ENCODE peak calls at places on chromosomes 11 and 22, in four cellular contexts. P is HepG2, Z is GM12878, L is H1. N is an unnamed sample.

GRCh38 chr11:71453911-71454304 is 905 bp downstream of the NADSYN1 start:
- DNase-seq in Z (no peak), P (no peak), L (no peak), N (no peak)

GRCh38 chr11:13761712-13762111 is 93.2 kb downstream of the FAR1 start:
- DNase-seq in Z (no peak), L (no peak), P (no peak), N (no peak)

GRCh38 chr11:59901306-59901705 is 22.7 kb downstream of the OOSP3 start:
- DNase-seq in P (no peak), Z (no peak), L (no peak), N (no peak)

GRCh38 chr11:88420165-88420781 is 82.7 kb upstream of the CTSC start:
- DNase-seq in P (no peak), Z (no peak), L (no peak), N (no peak)

GRCh38 chr11:96102664-96103068 is 178.8 kb upstream of the MTMR2 start:
- DNase-seq in P (no peak), L (no peak), Z (no peak), N (no peak)

GRCh38 chr11:75428301-75428724 is 4.7 kb downstream of the KLHL35 start:
- DNase-seq in P (peak), L (no peak), Z (no peak), N (no peak)

GRCh38 chr22:47163876-47164513 is 401.5 kb downstream of the TBC1D22A start:
- DNase-seq in L (no peak), Z (no peak), P (no peak), N (no peak)

GRCh38 chr11:115502636-115503082 is 1.6 kb downstream of the CADM1 start:
- DNase-seq in Z (no peak), P (peak), L (no peak), N (no peak)

GRCh38 chr11:107301886-107302285 is 155.7 kb downstream of the CWF19L2 start:
- DNase-seq in L (no peak), P (no peak), Z (no peak), N (no peak)

GRCh38 chr11:10309163-10310093 is 4.6 kb downstream of the ADM start:
- DNase-seq in L (no peak), Z (no peak), P (peak), N (no peak)

GRCh38 chr11:35671396-35672127 is 9.0 kb downstream of the TRIM44 start:
- DNase-seq in L (no peak), Z (no peak), P (no peak), N (no peak)

GRCh38 chr11:101862410-101863233 is 52.2 kb upstream of the CEP126 start:
- DNase-seq in P (peak), Z (no peak), L (no peak), N (peak)

GRCh38 chr11:73114110-73114834 is 27.8 kb downstream of the FCHSD2 start:
- DNase-seq in Z (no peak), P (no peak), L (no peak), N (no peak)

GRCh38 chr11:125275905-125276634 is 111.5 kb downstream of the PKNOX2 start:
- DNase-seq in L (no peak), Z (no peak), P (no peak), N (no peak)

GRCh38 chr11:130640526-130640925 is 192.1 kb downstream of the ADAMTS15 start:
- DNase-seq in L (no peak), P (no peak), Z (no peak), N (no peak)

GRCh38 chr11:115959098-115959497 is 454.9 kb upstream of the CADM1 start:
- DNase-seq in L (no peak), Z (no peak), P (peak), N (no peak)

GRCh38 chr11:72613977-72614376 is 60.2 kb downstream of the PDE2A start:
- DNase-seq in L (no peak), Z (peak), P (no peak), N (no peak)

GRCh38 chr11:124812876-124813275 is 12.7 kb upstream of the MSANTD2 start:
- DNase-seq in Z (no peak), P (no peak), L (no peak), N (no peak)

GRCh38 chr11:10731064-10731680 is 19.9 kb upstream of the CTR9 start:
- DNase-seq in L (no peak), P (no peak), Z (no peak), N (no peak)

GRCh38 chr11:118222437-118222836 is 2.4 kb downstream of the JAML start:
- DNase-seq in Z (no peak), L (no peak), P (no peak), N (no peak)

GRCh38 chr11:118223992-118224391 is 819 bp downstream of the JAML start:
- DNase-seq in P (no peak), Z (no peak), L (no peak), N (no peak)

GRCh38 chr11:118221419-118221818 is 3.4 kb downstream of the JAML start:
- DNase-seq in P (no peak), Z (no peak), L (no peak), N (no peak)

GRCh38 chr11:118224512-118225180 is at the start of gene JAML:
- DNase-seq in P (no peak), Z (no peak), L (no peak), N (no peak)

GRCh38 chr11:118223576-118223975 is 1.2 kb downstream of the JAML start:
- DNase-seq in Z (no peak), L (no peak), P (no peak), N (no peak)
- H3K4me3 ChIP-seq in Z (no peak), L (no peak), P (no peak), N (no peak)

DNA sequence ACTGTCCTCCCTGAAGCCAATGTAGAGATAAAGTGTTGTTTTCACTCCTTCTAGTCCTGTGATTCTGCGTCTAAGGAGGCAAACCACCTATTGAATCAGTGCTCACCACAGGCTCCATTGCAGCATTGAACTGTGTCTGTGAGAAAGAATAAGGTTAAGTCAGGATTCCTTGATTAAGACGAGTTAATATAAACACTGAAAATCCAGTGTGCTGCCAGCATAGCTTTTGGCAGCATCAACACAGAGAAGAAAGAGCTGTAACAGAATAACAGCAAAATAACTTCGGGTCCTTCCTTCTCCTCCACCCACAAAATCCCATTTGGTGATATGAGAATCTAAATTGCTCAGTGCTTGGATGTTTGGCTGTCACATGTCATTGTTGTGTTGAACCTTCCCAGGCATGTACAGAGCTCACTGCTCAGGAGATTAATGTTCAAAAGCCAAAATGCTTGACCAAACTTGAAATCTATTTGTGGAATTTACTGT is 185.2 kb upstream of the DDI1 start:
- DNase-seq in P (no peak), Z (no peak), L (no peak), N (no peak)
- TF ChIP-seq SUZ12 in P (no peak), Z (no peak), L (no peak), N (no peak)

GRCh38 chr11:77019976-77020591 is 14.1 kb upstream of the B3GNT6 start:
- DNase-seq in L (no peak), P (peak), Z (no peak), N (no peak)
- H3K9ac ChIP-seq in L (no peak), P (no peak), Z (no peak), N (no peak)

GRCh38 chr22:44112191-44112590 is 68.5 kb upstream of the PARVG start:
- DNase-seq in L (no peak), Z (no peak), P (no peak), N (no peak)

GRCh38 chr22:44108806-44109385 is 71.8 kb upstream of the PARVG start:
- DNase-seq in Z (no peak), P (no peak), L (no peak), N (no peak)

GRCh38 chr22:44109417-44109816 is 71.3 kb upstream of the PARVG start:
- DNase-seq in L (no peak), P (no peak), Z (no peak), N (no peak)

GRCh38 chr22:44108076-44108475 is 72.6 kb upstream of the PARVG start:
- DNase-seq in Z (no peak), L (no peak), P (no peak), N (no peak)

DNA sequence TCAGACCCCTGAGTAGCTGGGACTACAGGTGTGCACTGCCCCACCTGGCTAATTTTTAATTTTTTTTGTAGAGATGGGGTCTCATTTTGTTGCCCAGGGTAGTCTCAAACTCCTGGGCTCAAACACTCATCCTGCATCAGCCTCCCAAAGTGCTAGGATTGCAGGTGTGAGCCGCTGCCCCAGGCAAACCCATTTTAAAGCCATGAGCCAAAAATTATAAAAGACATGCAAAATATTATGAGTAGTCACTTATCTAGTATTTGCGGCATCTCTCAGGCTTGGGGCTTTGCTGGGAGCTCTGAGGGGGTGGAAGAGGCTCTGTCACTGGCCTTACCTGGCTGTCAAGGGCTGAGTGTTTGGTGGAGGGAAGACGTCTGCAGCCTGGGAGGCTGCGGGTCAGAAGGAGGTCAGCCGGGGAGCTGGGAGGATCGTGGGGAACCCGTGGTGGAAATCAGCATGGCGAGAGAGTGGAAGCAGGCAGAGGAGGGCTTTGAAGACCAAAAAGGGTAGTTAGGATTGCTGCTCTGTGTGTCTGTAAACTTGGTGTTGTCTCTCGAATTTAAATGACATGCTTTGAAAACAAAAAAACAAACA is 69.1 kb upstream of the PARVG start:
- DNase-seq in P (no peak), Z (no peak), L (no peak), N (no peak)
- H3K4me3 ChIP-seq in P (no peak), Z (no peak), L (no peak), N (no peak)

GRCh38 chr22:32546480-32546879 is 71.9 kb downstream of the FBXO7 start:
- DNase-seq in P (no peak), L (no peak), Z (no peak), N (no peak)

GRCh38 chr22:32546935-32547334 is 72.3 kb downstream of the FBXO7 start:
- DNase-seq in Z (no peak), L (no peak), P (no peak), N (no peak)

GRCh38 chr22:32548039-32548438 is 73.4 kb downstream of the FBXO7 start:
- DNase-seq in L (no peak), Z (no peak), P (no peak), N (no peak)

GRCh38 chr22:32544953-32545558 is 70.4 kb downstream of the FBXO7 start:
- DNase-seq in L (no peak), P (no peak), Z (no peak), N (no peak)

DNA sequence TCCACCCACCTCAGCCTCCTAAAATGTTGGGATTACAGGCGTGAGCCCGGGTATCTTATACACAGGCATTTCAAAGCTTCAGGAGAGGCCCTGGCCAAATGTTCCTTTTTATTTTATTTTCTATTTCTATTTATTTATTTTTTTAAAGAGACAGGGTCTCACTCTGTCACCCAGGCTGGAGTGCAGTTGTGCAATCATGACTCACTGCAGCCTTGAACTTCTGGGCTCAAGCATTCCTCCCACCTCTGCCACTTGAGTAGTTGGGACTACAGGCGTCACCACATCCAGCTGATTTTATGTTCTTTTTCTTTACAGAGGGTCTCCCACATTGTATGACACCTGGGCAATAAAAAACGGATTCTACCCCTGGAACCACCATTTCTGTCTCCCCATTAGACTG is 71.2 kb downstream of the FBXO7 start:
- DNase-seq in L (no peak), P (peak), Z (no peak), N (no peak)
- TF ChIP-seq SUZ12 in L (no peak), P (no peak), Z (no peak), N (no peak)

DNA sequence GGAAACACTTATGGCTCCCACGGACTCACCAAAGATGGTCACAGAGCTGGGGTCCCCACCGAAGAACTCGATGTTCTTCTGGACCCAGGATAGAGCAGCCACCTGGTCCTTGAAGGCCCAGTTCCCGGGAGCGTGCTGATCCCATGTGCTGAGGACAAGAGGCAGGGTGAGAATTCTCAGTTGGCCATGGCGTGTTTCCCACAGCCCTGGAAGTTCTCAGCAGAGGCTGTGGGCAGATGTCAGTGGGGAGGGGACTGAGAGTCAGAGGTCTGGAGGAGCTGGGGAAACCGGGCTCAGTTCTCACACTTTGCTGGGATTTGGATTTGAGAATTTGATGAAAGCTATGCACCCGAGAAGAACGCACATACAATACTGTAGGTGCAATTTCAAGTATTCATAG is 193.3 kb downstream of the BCR start:
- DNase-seq in Z (no peak), P (no peak), L (no peak), N (no peak)
- H3K9ac ChIP-seq in Z (no peak), P (no peak), L (no peak), N (no peak)

DNA sequence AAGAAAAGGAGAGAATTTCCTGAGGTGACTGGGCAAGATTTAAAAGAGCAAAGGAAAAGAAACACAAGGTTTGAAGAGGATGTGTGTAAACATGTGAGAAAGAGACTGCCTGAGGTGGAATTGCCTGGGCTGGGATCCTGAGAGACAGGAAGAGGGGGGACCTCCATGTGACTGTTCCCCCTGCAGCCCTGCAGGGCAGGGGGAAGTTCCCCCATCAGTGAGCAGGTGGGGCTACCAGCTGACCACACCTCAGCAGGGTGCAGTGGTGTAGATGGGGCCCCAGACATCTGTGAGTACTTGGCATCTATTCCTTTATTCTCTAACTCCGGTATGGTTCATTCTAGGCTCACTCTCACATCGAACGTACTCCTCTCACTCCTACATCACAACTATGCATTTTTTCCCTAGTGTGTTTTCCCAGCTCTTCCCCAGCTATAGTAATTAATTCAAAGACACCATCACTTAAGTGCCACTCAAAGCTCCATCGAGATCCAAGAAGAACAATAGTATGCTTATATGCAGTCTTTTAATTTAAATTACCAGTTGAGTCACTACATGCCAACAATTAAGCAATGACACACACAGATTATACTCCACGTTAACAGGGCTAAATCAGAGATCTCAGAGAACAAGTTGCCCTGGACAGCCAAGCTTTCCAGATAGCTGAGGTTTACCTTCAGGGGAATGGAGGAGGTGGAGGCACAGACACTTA is 42.7 kb downstream of the LGR4 start:
- DNase-seq in Z (no peak), P (no peak), L (no peak), N (no peak)
- H3K4me3 ChIP-seq in Z (no peak), P (no peak), L (no peak), N (no peak)

DNA sequence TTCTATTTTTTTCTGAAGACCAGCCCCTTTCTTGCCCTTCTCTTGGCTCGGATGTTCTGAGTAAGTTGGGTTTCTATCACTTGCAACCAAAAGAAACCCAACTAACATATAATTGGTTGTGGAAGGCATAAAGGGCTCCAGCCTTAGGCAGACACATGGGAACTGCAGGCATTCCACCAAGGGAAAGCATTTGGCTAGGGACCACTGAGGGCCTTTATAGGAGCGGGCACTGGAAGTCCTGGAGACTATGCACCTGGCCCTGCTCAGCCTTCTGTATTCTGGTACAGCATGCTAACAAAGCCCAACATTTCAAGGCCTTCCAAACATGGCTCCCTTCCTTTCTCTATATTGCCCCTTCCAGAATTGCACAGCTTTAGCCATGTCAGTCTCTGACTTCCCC is 17.6 kb upstream of the LMO1 start:
- DNase-seq in Z (no peak), L (no peak), P (no peak), N (no peak)
- TF ChIP-seq SUZ12 in Z (no peak), L (no peak), P (no peak), N (no peak)

GRCh38 chr11:44948155-44948554 is 2.5 kb downstream of the TP53I11 start:
- DNase-seq in L (no peak), Z (no peak), P (no peak), N (no peak)

GRCh38 chr11:44946268-44946667 is 4.4 kb downstream of the TP53I11 start:
- DNase-seq in Z (no peak), P (no peak), L (no peak), N (no peak)

GRCh38 chr11:44945639-44946038 is 5.0 kb downstream of the TP53I11 start:
- DNase-seq in Z (no peak), L (no peak), P (no peak), N (no peak)

GRCh38 chr11:44944853-44945235 is 5.8 kb downstream of the TP53I11 start:
- DNase-seq in L (no peak), Z (no peak), P (no peak), N (no peak)

GRCh38 chr11:44947114-44947513 is 3.6 kb downstream of the TP53I11 start:
- DNase-seq in L (no peak), P (no peak), Z (no peak), N (no peak)
- H3K9ac ChIP-seq in L (no peak), P (no peak), Z (no peak), N (no peak)

GRCh38 chr11:64971421-64972233 is at the start of gene MAJIN:
- DNase-seq in P (no peak), Z (peak), L (peak), N (no peak)
- H3K4me3 ChIP-seq in P (no peak), Z (peak), L (no peak), N (no peak)